ENCODE peak calls at places on chromosomes 13 and 19, in seven cellular contexts. B is right atrium auricular region; G is frontal cortex; S is effector CD4-positive, alpha-beta T cell; H is stromal cell of bone marrow; X is amygdala; M is C1 segment of cervical spinal cord. D is an unnamed sample.

GRCh38 chr13:49395416-49396277 is 48.2 kb downstream of the CAB39L start:
- DNase-seq in B (no peak), G (no peak), S (no peak), H (peak; percentile 90), X (no peak), M (no peak), D (no peak)

GRCh38 chr19:5200844-5201243 is 139.8 kb downstream of the PTPRS start:
- DNase-seq in B (no peak), G (no peak), S (no peak), H (no peak), X (no peak), M (no peak), D (no peak)

GRCh38 chr13:86193281-86193680 is 394.1 kb upstream of the SLITRK6 start:
- DNase-seq in B (no peak), G (no peak), S (no peak), H (no peak), X (no peak), M (no peak), D (no peak)

GRCh38 chr13:92074658-92075057 is 676.2 kb downstream of the GPC5 start:
- DNase-seq in B (no peak), G (no peak), S (no peak), H (no peak), X (no peak), M (no peak), D (no peak)

GRCh38 chr19:4811328-4812131 is 20.0 kb downstream of the TICAM1 start:
- DNase-seq in B (peak; percentile 82), G (peak; percentile 47), S (peak; percentile 88), H (peak; percentile 19), X (peak; percentile 39), M (peak; percentile 53), D (peak; percentile 36)

GRCh38 chr19:40613669-40614594 is 12.8 kb downstream of the LTBP4 start:
- DNase-seq in B (no peak), G (no peak), S (peak; percentile 74), H (peak; percentile 43), X (no peak), M (peak; percentile 32), D (peak; percentile 72)

GRCh38 chr19:41646589-41647204 is 19.8 kb upstream of the CEACAM4 start:
- DNase-seq in B (no peak), G (no peak), S (peak; percentile 21), H (no peak), X (no peak), M (no peak), D (no peak)

GRCh38 chr13:78239681-78240080 is 321.1 kb upstream of the EDNRB start:
- DNase-seq in B (no peak), G (no peak), S (no peak), H (no peak), X (no peak), M (no peak), D (no peak)

GRCh38 chr19:10884273-10884672 is 12.9 kb downstream of the CARM1 start:
- DNase-seq in B (no peak), G (no peak), S (no peak), H (peak; percentile 70), X (no peak), M (peak; percentile 17), D (no peak)

GRCh38 chr19:49272204-49272603 is 52.8 kb downstream of the SLC6A16 start:
- DNase-seq in B (no peak), G (no peak), S (no peak), H (peak; percentile 33), X (no peak), M (no peak), D (no peak)

GRCh38 chr13:46126074-46126473 is 21.2 kb upstream of the CPB2 start:
- DNase-seq in B (no peak), G (no peak), S (no peak), H (no peak), X (no peak), M (no peak), D (no peak)